ENCODE peak calls at places on chromosome 4, in four cellular contexts. One of them, this sample, is unnamed.

GRCh38 chr4:173536808-173537429 is 6.9 kb upstream of the HAND2 start:
- DNase-seq in iris pigment epithelial cell: no peak
- DNase-seq in glomerular endothelial cell: no peak
- DNase-seq in naive thymus-derived CD8-positive, alpha-beta T cell: no peak
- DNase-seq in this sample: peak

GRCh38 chr4:1855334-1856070 is 454 bp downstream of the LETM1 start:
- DNase-seq in iris pigment epithelial cell: no peak
- DNase-seq in naive thymus-derived CD8-positive, alpha-beta T cell: no peak
- DNase-seq in glomerular endothelial cell: no peak
- DNase-seq in this sample: peak

GRCh38 chr4:79650794-79651431 is 242.9 kb upstream of the GK2 start:
- DNase-seq in glomerular endothelial cell: peak
- DNase-seq in iris pigment epithelial cell: peak
- DNase-seq in naive thymus-derived CD8-positive, alpha-beta T cell: no peak
- DNase-seq in this sample: peak

GRCh38 chr4:70651864-70652506 is 14.3 kb downstream of the JCHAIN start:
- DNase-seq in iris pigment epithelial cell: peak
- DNase-seq in glomerular endothelial cell: peak
- DNase-seq in naive thymus-derived CD8-positive, alpha-beta T cell: no peak
- DNase-seq in this sample: peak

GRCh38 chr4:10590896-10591295 is 93.7 kb downstream of the CLNK start:
- DNase-seq in glomerular endothelial cell: no peak
- DNase-seq in naive thymus-derived CD8-positive, alpha-beta T cell: no peak
- DNase-seq in iris pigment epithelial cell: peak
- DNase-seq in this sample: peak

GRCh38 chr4:122666527-122667245 is 45.8 kb upstream of the IL21 start:
- DNase-seq in iris pigment epithelial cell: peak
- DNase-seq in naive thymus-derived CD8-positive, alpha-beta T cell: no peak
- DNase-seq in glomerular endothelial cell: peak
- DNase-seq in this sample: peak

GRCh38 chr4:36322921-36323354 is 41.5 kb downstream of the DTHD1 start:
- DNase-seq in glomerular endothelial cell: no peak
- DNase-seq in iris pigment epithelial cell: no peak
- DNase-seq in naive thymus-derived CD8-positive, alpha-beta T cell: peak
- DNase-seq in this sample: no peak

GRCh38 chr4:40685300-40685699 is 55.6 kb upstream of the RBM47 start:
- DNase-seq in naive thymus-derived CD8-positive, alpha-beta T cell: no peak
- DNase-seq in glomerular endothelial cell: no peak
- DNase-seq in iris pigment epithelial cell: peak
- DNase-seq in this sample: peak

GRCh38 chr4:879730-880079 is 52.4 kb downstream of the GAK start:
- DNase-seq in iris pigment epithelial cell: peak
- DNase-seq in glomerular endothelial cell: no peak
- DNase-seq in naive thymus-derived CD8-positive, alpha-beta T cell: no peak
- DNase-seq in this sample: no peak

GRCh38 chr4:66048861-66049260 is 378.6 kb upstream of the EPHA5 start:
- DNase-seq in iris pigment epithelial cell: no peak
- DNase-seq in glomerular endothelial cell: no peak
- DNase-seq in naive thymus-derived CD8-positive, alpha-beta T cell: no peak
- DNase-seq in this sample: no peak

GRCh38 chr4:44425614-44426208 is 22.9 kb downstream of the KCTD8 start:
- DNase-seq in glomerular endothelial cell: no peak
- DNase-seq in naive thymus-derived CD8-positive, alpha-beta T cell: no peak
- DNase-seq in iris pigment epithelial cell: peak
- DNase-seq in this sample: peak

GRCh38 chr4:163157157-163157556 is 9.5 kb downstream of the NAF1 start:
- DNase-seq in iris pigment epithelial cell: peak
- DNase-seq in naive thymus-derived CD8-positive, alpha-beta T cell: no peak
- DNase-seq in glomerular endothelial cell: no peak
- DNase-seq in this sample: peak

GRCh38 chr4:90078440-90078839 is 48.8 kb upstream of the CCSER1 start:
- DNase-seq in glomerular endothelial cell: no peak
- DNase-seq in iris pigment epithelial cell: peak
- DNase-seq in naive thymus-derived CD8-positive, alpha-beta T cell: no peak
- DNase-seq in this sample: no peak

GRCh38 chr4:26268246-26268645 is 52.6 kb upstream of the RBPJ start:
- DNase-seq in iris pigment epithelial cell: no peak
- DNase-seq in naive thymus-derived CD8-positive, alpha-beta T cell: no peak
- DNase-seq in glomerular endothelial cell: no peak
- DNase-seq in this sample: peak

GRCh38 chr4:6772223-6772928 is 10.2 kb upstream of the KIAA0232 start:
- DNase-seq in glomerular endothelial cell: no peak
- DNase-seq in iris pigment epithelial cell: no peak
- DNase-seq in naive thymus-derived CD8-positive, alpha-beta T cell: no peak
- DNase-seq in this sample: peak

GRCh38 chr4:101304916-101305315 is 42.4 kb downstream of the PPP3CA start:
- DNase-seq in iris pigment epithelial cell: peak
- DNase-seq in naive thymus-derived CD8-positive, alpha-beta T cell: no peak
- DNase-seq in glomerular endothelial cell: no peak
- DNase-seq in this sample: peak

GRCh38 chr4:182339246-182339645 is 96.0 kb downstream of the TENM3 start:
- DNase-seq in glomerular endothelial cell: no peak
- DNase-seq in iris pigment epithelial cell: peak
- DNase-seq in naive thymus-derived CD8-positive, alpha-beta T cell: no peak
- DNase-seq in this sample: no peak

GRCh38 chr4:1295405-1296055 is 5.8 kb downstream of the MAEA start:
- DNase-seq in glomerular endothelial cell: no peak
- DNase-seq in iris pigment epithelial cell: no peak
- DNase-seq in naive thymus-derived CD8-positive, alpha-beta T cell: no peak
- DNase-seq in this sample: no peak

GRCh38 chr4:118035309-118035708 is 1.0 kb downstream of the NDST3 start:
- DNase-seq in glomerular endothelial cell: no peak
- DNase-seq in iris pigment epithelial cell: no peak
- DNase-seq in naive thymus-derived CD8-positive, alpha-beta T cell: no peak
- DNase-seq in this sample: no peak

GRCh38 chr4:99653921-99654890 is 3.4 kb downstream of the C4orf54 start:
- DNase-seq in iris pigment epithelial cell: no peak
- DNase-seq in glomerular endothelial cell: no peak
- DNase-seq in naive thymus-derived CD8-positive, alpha-beta T cell: no peak
- DNase-seq in this sample: no peak

This sample was measured in GM23248.